ENCODE peak calls at places on chromosomes 12 and 14, in five cellular contexts. S is lower lobe of right lung, C is psoas muscle, X is transverse colon, W is neural progenitor cell. E is an unnamed sample.

GRCh38 chr14:97180304-97181200 is 383.4 kb downstream of the VRK1 start:
- DNase-seq in W (no peak), S (no peak), C (no peak), X (no peak), E (no peak)

GRCh38 chr12:80634903-80635302 is 72.5 kb upstream of the MYF6 start:
- DNase-seq in W (peak), S (no peak), X (no peak), C (no peak), E (no peak)

GRCh38 chr14:45492876-45493275 is 239.9 kb upstream of the MIS18BP1 start:
- DNase-seq in S (no peak), C (no peak), X (no peak), W (no peak), E (no peak)

GRCh38 chr12:98453070-98453469 is 62.3 kb upstream of the TMPO start:
- DNase-seq in W (no peak), S (no peak), C (no peak), X (no peak), E (no peak)

GRCh38 chr14:51533160-51533559 is 118.5 kb upstream of the FRMD6 start:
- DNase-seq in S (no peak), X (no peak), W (no peak), C (no peak), E (no peak)

GRCh38 chr12:114499338-114499737 is 93.4 kb upstream of the TBX5 start:
- DNase-seq in S (no peak), X (no peak), W (no peak), C (no peak), E (no peak)

GRCh38 chr12:31231611-31232360 is 94.2 kb downstream of the SINHCAF start:
- DNase-seq in X (no peak), W (no peak), C (no peak), S (peak), E (no peak)

GRCh38 chr14:85218982-85219381 is 311.0 kb upstream of the FLRT2 start:
- DNase-seq in S (no peak), W (no peak), X (no peak), C (no peak), E (no peak)

GRCh38 chr12:92707926-92708325 is 5.1 kb downstream of the PLEKHG7 start:
- DNase-seq in S (no peak), X (no peak), W (no peak), C (no peak), E (no peak)

GRCh38 chr12:61348871-61349270 is 911.3 kb upstream of the USP15 start:
- DNase-seq in C (no peak), W (no peak), X (no peak), S (no peak), E (no peak)

GRCh38 chr12:22248079-22248478 is 86.4 kb downstream of the ST8SIA1 start:
- DNase-seq in C (no peak), W (no peak), X (no peak), S (no peak), E (no peak)

GRCh38 chr12:116922194-116922897 is 11.6 kb downstream of the FBXW8 start:
- DNase-seq in W (no peak), X (no peak), S (no peak), C (no peak), E (no peak)

GRCh38 chr12:20262131-20262530 is 106.2 kb upstream of the PDE3A start:
- DNase-seq in X (no peak), W (peak), C (no peak), S (no peak), E (no peak)

GRCh38 chr12:15592934-15593333 is 196.3 kb downstream of the EPS8 start:
- DNase-seq in C (no peak), W (no peak), S (no peak), X (no peak), E (no peak)

GRCh38 chr12:88935856-88936255 is 355.6 kb upstream of the KITLG start:
- DNase-seq in W (peak), X (no peak), S (no peak), C (no peak), E (no peak)

GRCh38 chr14:64217747-64218146 is 76.4 kb downstream of the ESR2 start:
- DNase-seq in W (no peak), C (no peak), S (no peak), X (no peak), E (no peak)

GRCh38 chr14:100994082-100994481 is 90.6 kb upstream of the RTL1 start:
- DNase-seq in C (no peak), W (no peak), S (no peak), X (no peak), E (no peak)

GRCh38 chr12:95836630-95837239 is 22.0 kb upstream of the SNRPF start:
- DNase-seq in X (no peak), W (no peak), S (no peak), C (no peak), E (no peak)

GRCh38 chr14:64119535-64119934 is 174.6 kb downstream of the ESR2 start:
- DNase-seq in S (no peak), C (no peak), X (no peak), W (no peak), E (no peak)

GRCh38 chr14:76212242-76212641 is 60.5 kb downstream of the GPATCH2L start:
- DNase-seq in X (no peak), W (no peak), C (no peak), S (no peak), E (no peak)

GRCh38 chr14:51595831-51596472 is 55.8 kb upstream of the FRMD6 start:
- DNase-seq in C (no peak), X (no peak), W (no peak), S (no peak), E (no peak)

GRCh38 chr12:12779529-12779928 is 5.9 kb upstream of the APOLD1 start:
- DNase-seq in S (no peak), C (no peak), W (no peak), X (no peak), E (no peak)

GRCh38 chr12:613996-614726 is 49.1 kb downstream of the NINJ2 start:
- DNase-seq in S (peak), W (peak), X (peak), C (no peak), E (no peak)

GRCh38 chr14:51715250-51715649 is 63.5 kb downstream of the FRMD6 start:
- DNase-seq in C (no peak), S (no peak), X (no peak), W (no peak), E (no peak)

GRCh38 chr12:104864668-104865067 is 93.4 kb downstream of the SLC41A2 start:
- DNase-seq in S (no peak), X (no peak), C (no peak), W (no peak), E (no peak)
- H3K27ac ChIP-seq in S (no peak), X (no peak), C (no peak), W (no peak), E (no peak)

GRCh38 chr14:28759658-28760313 is 6.8 kb upstream of the FOXG1 start:
- DNase-seq in S (no peak), X (no peak), C (no peak), W (peak), E (no peak)
- H3K4me3 ChIP-seq in S (no peak), X (no peak), C (no peak), W (peak), E (no peak)

GRCh38 chr12:120247621-120248030 is 17.9 kb downstream of the PXN start:
- DNase-seq in C (no peak), W (no peak), X (no peak), S (no peak), E (no peak)
- H3K27ac ChIP-seq in C (peak), W (no peak), X (peak), S (peak), E (no peak)

GRCh38 chr12:121170581-121171260 is 38.0 kb downstream of the P2RX7 start:
- DNase-seq in W (no peak), S (no peak), X (no peak), C (no peak), E (no peak)

GRCh38 chr12:121167232-121167820 is 34.6 kb downstream of the P2RX7 start:
- DNase-seq in X (no peak), S (no peak), W (no peak), C (no peak), E (no peak)

GRCh38 chr12:121175383-121176119 is 34.4 kb upstream of the P2RX4 start:
- DNase-seq in C (peak), W (no peak), S (no peak), X (no peak), E (no peak)

GRCh38 chr12:121167951-121168350 is 35.3 kb downstream of the P2RX7 start:
- DNase-seq in X (no peak), S (no peak), C (no peak), W (no peak), E (no peak)

GRCh38 chr12:121172145-121172544 is 37.8 kb upstream of the P2RX4 start:
- DNase-seq in S (no peak), C (no peak), W (no peak), X (no peak), E (no peak)
- H3K4me3 ChIP-seq in S (no peak), C (no peak), W (no peak), X (no peak), E (no peak)

DNA sequence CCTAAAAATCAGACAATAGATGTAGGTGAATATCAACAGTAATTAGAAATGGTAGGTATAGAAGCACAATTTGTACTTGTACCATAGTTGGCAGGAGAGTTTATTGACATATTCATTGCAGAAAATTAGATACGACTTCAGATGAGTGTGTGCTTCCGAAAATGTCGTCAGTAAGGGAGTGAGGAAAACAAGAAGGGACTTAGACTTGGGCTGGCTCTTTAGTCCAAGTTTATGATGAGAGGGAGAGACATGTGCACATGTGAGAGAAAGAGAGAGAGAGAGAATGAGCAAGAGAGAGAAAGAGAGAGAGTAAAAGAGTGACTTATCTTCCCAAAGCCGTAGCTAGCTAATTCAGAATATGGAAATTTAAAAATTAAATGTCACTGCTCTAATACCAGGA is 230.5 kb upstream of the NPAS3 start:
- DNase-seq in S (no peak), C (no peak), W (no peak), X (no peak), E (no peak)
- H3K27ac ChIP-seq in S (no peak), C (peak), W (no peak), X (peak), E (no peak)

GRCh38 chr12:2035421-2036080 is 17.2 kb upstream of the CACNA1C start:
- DNase-seq in X (no peak), S (no peak), W (no peak), C (no peak), E (no peak)
- H3K4me3 ChIP-seq in X (peak), S (peak), W (peak), C (peak), E (peak)

GRCh38 chr12:67026847-67027246 is 242.3 kb upstream of the CAND1 start:
- DNase-seq in C (no peak), X (no peak), W (no peak), S (no peak), E (no peak)
- H3K27ac ChIP-seq in C (no peak), X (no peak), W (no peak), S (no peak), E (no peak)

DNA sequence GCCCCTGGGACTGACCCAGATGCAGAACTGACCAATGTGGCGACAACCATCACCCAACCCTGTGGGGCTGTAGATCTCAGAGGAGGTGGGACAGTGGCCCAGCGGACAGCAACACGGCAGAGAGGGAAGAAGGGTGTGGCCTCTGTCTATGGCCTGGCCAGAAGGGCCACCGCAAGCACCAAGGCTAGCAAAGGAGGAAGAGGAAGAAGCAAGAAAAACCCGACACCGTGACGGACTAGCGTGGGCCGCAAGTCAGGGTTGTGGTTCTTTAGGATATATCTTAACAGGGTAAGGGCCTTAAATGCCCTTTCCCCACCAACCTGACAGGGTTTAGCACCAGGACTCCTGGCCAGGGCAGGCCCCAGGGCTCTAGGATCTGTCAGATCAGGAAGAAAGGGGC is 71.1 kb downstream of the ITPK1 start:
- DNase-seq in W (no peak), C (no peak), S (peak), X (no peak), E (peak)
- H3K4me3 ChIP-seq in W (no peak), C (no peak), S (no peak), X (no peak), E (no peak)

DNA sequence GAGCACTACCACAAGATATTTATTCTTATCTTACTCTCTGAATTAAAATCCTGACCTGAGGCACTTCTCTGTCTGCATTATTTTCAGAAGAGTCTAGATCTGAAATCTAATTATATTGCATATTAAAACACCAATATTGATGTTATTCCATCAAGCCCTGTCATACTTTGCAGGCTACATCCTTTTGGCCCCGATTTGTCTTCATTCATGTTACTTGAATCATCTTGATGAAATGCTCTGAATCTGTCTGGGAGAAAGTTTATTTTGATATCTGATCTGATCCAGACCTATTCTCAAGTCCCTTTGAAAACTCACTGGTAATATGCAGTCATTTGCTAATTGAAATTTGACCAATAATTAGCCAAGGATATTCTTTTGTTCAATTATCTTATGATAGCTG is 79.9 kb downstream of the BBS10 start:
- DNase-seq in X (no peak), S (no peak), C (no peak), W (no peak), E (no peak)
- H3K27ac ChIP-seq in X (no peak), S (no peak), C (no peak), W (no peak), E (no peak)

GRCh38 chr12:120224304-120225199 is 23.6 kb upstream of the RPLP0 start:
- DNase-seq in C (peak), S (peak), W (no peak), X (peak), E (no peak)
- H3K4me3 ChIP-seq in C (no peak), S (peak), W (no peak), X (peak), E (peak)